ENCODE peak calls at places on chromosomes 7 and 10, in ten cellular contexts. R, Y, V, Q, N, Z, S, K, O and L are unnamed samples.

GRCh38 chr10:132965411-132966057 is 23.2 kb upstream of the CFAP46 start:
- DNase-seq in R (peak), N (no peak), S (no peak), V (no peak), O (no peak), Q (no peak), K (no peak), Y (no peak), Z (no peak), L (no peak)

GRCh38 chr7:103391150-103391549 is 43.7 kb downstream of the PSMC2 start:
- DNase-seq in K (no peak), S (no peak), Q (no peak), R (no peak), O (no peak), V (no peak), N (no peak), Y (no peak), Z (no peak), L (no peak)

GRCh38 chr7:137399827-137400823 is 56.6 kb upstream of the PTN start:
- DNase-seq in N (no peak), Q (no peak), S (no peak), K (no peak), R (no peak), O (no peak), Z (no peak), Y (peak), V (no peak), L (no peak)

GRCh38 chr10:93813507-93814465 is 56.0 kb downstream of the LGI1 start:
- DNase-seq in Z (peak), N (peak), K (peak), S (peak), R (peak), Q (no peak), O (peak), Y (peak), V (peak), L (peak)

GRCh38 chr7:12619461-12620069 is 49.0 kb downstream of the SCIN start:
- DNase-seq in N (no peak), S (no peak), O (no peak), Q (no peak), Z (no peak), Y (no peak), K (no peak), R (no peak), V (no peak), L (no peak)

GRCh38 chr7:37040330-37040729 is 316.0 kb upstream of the AOAH start:
- DNase-seq in S (no peak), Z (no peak), Q (no peak), V (no peak), K (no peak), Y (no peak), O (no peak), R (no peak), N (peak), L (no peak)

GRCh38 chr7:94095359-94096009 is 91.3 kb upstream of the BET1 start:
- DNase-seq in R (no peak), O (no peak), Q (no peak), K (no peak), S (no peak), Y (no peak), N (no peak), Z (no peak), V (no peak), L (no peak)

GRCh38 chr7:30625283-30625682 is 30.6 kb downstream of the GARS1 start:
- DNase-seq in Y (no peak), K (no peak), R (no peak), N (no peak), Q (no peak), Z (no peak), V (no peak), S (no peak), O (no peak), L (no peak)

GRCh38 chr7:50657341-50657873 is 92.2 kb upstream of the DDC start:
- DNase-seq in O (no peak), S (peak), Y (no peak), K (no peak), Z (no peak), Q (no peak), N (peak), V (no peak), R (peak), L (no peak)

GRCh38 chr7:35038340-35038738 is 1.1 kb upstream of the DPY19L1 start:
- DNase-seq in Y (no peak), Q (no peak), S (no peak), K (no peak), R (no peak), N (no peak), Z (no peak), O (no peak), V (no peak), L (no peak)

DNA sequence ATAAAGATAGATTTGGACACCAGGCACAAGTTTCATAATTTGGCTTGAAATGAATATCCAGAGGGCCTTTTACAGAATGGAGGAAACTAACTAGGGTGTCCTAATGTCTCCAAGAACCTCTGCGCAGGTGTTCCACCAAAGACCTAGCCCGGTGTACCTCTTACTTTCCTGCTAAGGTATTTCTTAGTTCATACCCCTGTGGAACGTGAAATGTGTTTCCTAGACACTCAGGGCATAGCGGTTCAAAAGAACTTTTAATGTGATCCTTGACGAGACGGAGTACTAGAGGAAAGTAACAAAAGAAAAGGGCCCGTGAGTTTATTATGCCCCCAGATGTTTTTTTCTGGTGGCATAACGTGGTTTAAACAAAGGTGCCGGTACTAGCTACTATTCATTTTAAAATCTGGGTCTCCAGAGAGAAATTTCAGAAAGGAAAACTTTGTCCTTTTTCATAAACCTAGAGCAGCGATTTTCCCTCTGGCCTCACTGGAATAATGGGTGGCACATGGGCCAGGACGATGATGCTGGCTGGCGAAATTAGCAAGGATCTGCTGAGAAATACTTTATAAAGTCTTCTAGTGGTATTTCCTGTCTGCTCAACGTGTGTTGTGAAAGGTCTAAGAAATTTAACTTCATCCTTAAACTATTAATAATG is 1.4 kb downstream of the APBB1IP start:
- DNase-seq in Y (no peak), S (no peak), Q (no peak), V (no peak), Z (no peak), R (no peak), N (no peak), K (no peak), O (no peak), L (no peak)
- H3K27ac ChIP-seq in Y (no peak), S (no peak), Q (peak), V (no peak), Z (peak), R (no peak), N (no peak), K (peak), O (peak), L (peak)

DNA sequence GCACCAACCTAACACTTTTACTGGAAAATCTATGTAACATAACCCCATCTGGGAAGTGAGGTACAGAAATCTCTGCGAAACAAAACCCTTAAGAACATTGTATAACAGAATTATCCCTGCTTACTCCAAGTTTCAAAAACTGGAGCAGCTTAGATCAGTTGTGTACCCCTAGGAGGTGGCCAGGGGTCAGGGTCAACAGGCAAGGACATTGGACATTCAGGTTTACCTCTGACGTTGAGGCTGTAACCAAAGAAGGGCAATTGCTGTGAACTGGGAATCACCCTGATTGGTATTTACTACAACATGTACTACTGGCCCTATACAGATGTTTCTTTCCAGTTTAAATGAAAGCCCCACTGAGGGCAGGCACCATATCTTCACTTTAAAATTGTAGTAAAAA is 13.1 kb downstream of the SFXN3 start:
- DNase-seq in Q (no peak), Y (no peak), Z (no peak), R (no peak), K (no peak), V (no peak), S (no peak), O (no peak), N (no peak), L (no peak)
- H3K27ac ChIP-seq in Q (no peak), Y (no peak), Z (no peak), R (peak), K (no peak), V (no peak), S (no peak), O (no peak), N (no peak), L (no peak)

DNA sequence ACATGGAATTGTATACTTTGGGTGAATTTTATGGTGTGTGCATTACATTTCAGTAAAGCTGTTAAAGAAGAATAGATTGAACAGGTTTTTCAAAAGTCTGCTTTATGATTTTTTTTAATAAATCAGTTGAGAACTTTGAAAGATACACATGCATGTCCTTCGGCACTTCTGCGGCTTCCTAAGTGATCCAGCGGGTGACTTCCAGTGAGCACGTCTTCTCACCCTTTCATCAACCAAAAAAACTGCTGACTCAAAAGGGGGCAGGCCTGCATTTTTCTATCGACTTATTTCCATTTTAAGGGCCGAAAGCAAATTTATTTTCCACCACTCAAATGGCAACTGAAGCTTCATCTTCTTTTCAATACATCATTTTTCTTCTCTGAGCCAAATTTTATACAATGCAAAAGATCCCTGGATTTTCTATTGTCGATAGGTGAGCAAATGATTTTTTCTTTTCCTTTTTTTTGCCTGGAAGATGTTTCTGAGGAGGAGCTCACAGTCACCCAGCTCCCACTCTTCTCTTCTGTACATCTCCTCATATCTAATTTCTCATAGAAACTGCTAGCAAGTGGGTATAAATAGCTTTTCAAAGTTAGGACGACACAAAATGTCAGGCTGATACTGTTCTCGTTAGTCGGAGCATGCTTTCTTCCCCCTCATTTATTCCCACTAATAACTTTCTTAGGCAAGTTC is 10.2 kb downstream of the CHST15 start:
- DNase-seq in Z (no peak), N (no peak), Y (no peak), K (no peak), Q (no peak), V (no peak), O (no peak), R (no peak), S (no peak), L (no peak)
- H3K27ac ChIP-seq in Z (no peak), N (no peak), Y (no peak), K (no peak), Q (no peak), V (no peak), O (no peak), R (no peak), S (no peak), L (no peak)

GRCh38 chr10:24947304-24948097 is 4.9 kb downstream of the PRTFDC1 start:
- DNase-seq in V (no peak), N (peak), Y (peak), S (no peak), R (no peak), Q (no peak), Z (no peak), O (no peak), K (no peak), L (no peak)
- H3K27ac ChIP-seq in V (peak), N (no peak), Y (peak), S (no peak), R (no peak), Q (no peak), Z (peak), O (peak), K (no peak), L (no peak)

DNA sequence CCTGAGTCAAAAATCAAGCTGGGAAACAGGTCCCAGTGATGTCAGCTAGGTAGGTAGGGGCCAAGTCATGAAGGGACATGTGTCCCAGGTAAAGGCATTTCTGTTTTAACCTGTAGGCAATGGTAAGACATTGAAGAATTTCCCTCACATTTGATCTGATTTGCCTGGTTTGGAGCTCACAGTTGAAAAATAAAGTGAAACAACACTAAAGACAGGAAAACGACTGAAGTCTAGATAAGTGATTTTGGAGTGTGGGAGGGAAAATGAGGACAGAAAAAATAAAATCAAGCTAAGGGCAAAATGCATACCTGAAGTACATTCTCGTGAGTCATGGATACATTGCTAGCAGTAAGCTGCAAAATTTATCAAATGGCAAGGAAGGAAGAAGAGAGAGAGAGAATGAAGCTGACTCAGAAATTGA is 169.9 kb downstream of the SKIDA1 start:
- DNase-seq in N (peak), V (no peak), O (no peak), Q (no peak), S (no peak), R (no peak), Z (no peak), Y (peak), K (no peak), L (no peak)
- H3K27ac ChIP-seq in N (peak), V (no peak), O (no peak), Q (no peak), S (no peak), R (no peak), Z (no peak), Y (peak), K (no peak), L (no peak)

GRCh38 chr10:87642988-87643387 is 16.7 kb upstream of the PAPSS2 start:
- DNase-seq in Z (no peak), O (no peak), Y (peak), V (no peak), S (no peak), Q (no peak), K (no peak), N (peak), R (no peak), L (no peak)

GRCh38 chr10:87643920-87644319 is 15.8 kb upstream of the PAPSS2 start:
- DNase-seq in N (no peak), O (no peak), Z (no peak), S (no peak), K (no peak), V (no peak), Y (no peak), R (no peak), Q (no peak), L (no peak)

GRCh38 chr10:87650838-87651237 is 8.8 kb upstream of the PAPSS2 start:
- DNase-seq in Y (no peak), R (no peak), K (no peak), V (no peak), Z (no peak), S (no peak), N (no peak), Q (no peak), O (no peak), L (no peak)

GRCh38 chr10:87646192-87646909 is 13.3 kb upstream of the PAPSS2 start:
- DNase-seq in V (no peak), K (no peak), Z (no peak), O (no peak), R (no peak), Y (no peak), N (no peak), Q (no peak), S (no peak), L (no peak)

DNA sequence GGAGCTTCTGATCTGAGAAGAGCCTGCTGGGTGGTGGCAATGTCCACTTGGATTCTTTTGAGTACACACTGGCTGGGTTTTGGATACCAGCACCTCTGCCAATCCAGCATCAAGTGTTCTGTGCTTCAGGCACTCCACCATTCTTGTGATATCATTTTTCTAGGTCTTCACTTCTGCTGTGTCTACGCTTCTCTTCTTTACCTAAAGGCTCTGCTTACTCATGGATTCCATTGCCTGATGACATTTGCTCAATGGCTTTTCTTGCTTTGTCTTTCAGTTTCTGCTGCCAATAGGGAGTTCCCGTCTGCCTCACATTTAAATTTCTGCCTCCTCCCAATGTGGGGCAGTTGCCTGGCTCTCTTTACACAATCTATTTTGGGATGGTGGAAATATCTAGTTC is 12.8 kb upstream of the PAPSS2 start:
- DNase-seq in V (no peak), S (no peak), O (no peak), N (no peak), Y (no peak), Q (no peak), Z (no peak), K (no peak), R (no peak), L (no peak)
- H3K27ac ChIP-seq in V (no peak), S (no peak), O (no peak), N (no peak), Y (no peak), Q (no peak), Z (no peak), K (no peak), R (no peak), L (no peak)

DNA sequence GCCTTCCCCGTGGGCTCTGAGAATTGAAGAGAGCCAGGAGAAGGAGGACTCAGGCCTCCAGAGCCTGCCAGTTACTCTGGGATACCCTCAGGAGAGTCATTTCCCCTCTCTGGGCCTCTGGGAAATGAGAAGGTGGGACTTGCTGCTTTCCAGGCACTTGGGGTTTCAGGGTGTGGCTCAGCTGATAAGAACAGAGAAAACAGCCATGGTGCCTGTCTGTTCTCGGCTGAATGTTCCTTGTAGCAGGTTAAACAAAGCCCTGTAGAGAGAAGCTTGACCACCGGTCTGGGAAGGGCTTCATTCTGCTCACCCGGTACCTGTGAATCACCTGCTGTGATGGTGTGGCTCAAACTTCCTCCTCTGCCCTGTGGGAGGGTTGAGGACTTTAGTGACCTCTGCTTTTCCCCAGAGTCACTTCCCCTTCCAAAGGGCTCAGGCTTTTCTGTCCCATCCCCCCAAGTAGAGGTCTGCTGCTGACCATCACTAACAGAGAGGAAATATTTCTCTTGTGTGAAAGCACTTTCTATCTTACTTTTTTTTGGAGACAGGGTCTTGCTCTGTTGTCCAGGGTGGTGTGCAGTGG is 212.4 kb upstream of the GALNT17 start:
- DNase-seq in V (no peak), Y (no peak), Z (no peak), S (no peak), R (peak), O (no peak), K (no peak), Q (no peak), N (no peak), L (no peak)
- H3K27ac ChIP-seq in V (no peak), Y (no peak), Z (no peak), S (no peak), R (no peak), O (no peak), K (no peak), Q (no peak), N (no peak), L (no peak)

GRCh38 chr7:46286346-46286745 is 365.3 kb upstream of the IGFBP3 start:
- DNase-seq in V (no peak), Z (no peak), O (no peak), N (peak), Q (no peak), R (no peak), K (no peak), Y (peak), S (no peak), L (no peak)

GRCh38 chr7:46288010-46288409 is 366.9 kb upstream of the IGFBP3 start:
- DNase-seq in K (no peak), R (no peak), O (no peak), Y (no peak), N (no peak), Z (no peak), V (no peak), S (no peak), Q (no peak), L (no peak)

GRCh38 chr7:46285856-46286255 is 364.8 kb upstream of the IGFBP3 start:
- DNase-seq in S (no peak), R (no peak), K (no peak), Q (no peak), Y (peak), N (no peak), Z (no peak), V (no peak), O (no peak), L (no peak)

GRCh38 chr7:46283852-46284251 is 362.8 kb upstream of the IGFBP3 start:
- DNase-seq in O (no peak), V (no peak), Z (no peak), S (no peak), K (no peak), R (no peak), Y (no peak), Q (no peak), N (no peak), L (no peak)

DNA sequence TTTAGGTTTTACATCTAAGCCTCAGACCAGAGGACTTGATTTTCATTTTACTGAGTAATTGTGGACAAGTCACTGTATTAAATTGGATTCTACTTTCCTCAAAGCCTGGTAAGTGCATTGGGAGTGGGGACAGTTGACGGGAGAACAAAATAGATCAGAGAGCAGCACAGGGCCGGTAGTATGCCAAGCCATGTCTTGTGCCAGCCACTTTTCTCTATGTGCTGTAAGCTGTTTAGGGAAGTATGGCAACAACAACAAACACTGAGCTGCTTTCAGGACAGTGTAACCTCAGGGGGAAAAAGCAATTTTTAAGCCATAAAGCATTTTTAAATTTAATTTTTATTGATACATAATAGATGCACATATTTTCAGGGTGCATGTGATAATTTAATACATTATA is 365.9 kb upstream of the IGFBP3 start:
- DNase-seq in O (no peak), S (no peak), R (no peak), N (no peak), K (no peak), Z (no peak), Q (no peak), Y (no peak), V (no peak), L (no peak)
- H3K27ac ChIP-seq in O (no peak), S (no peak), R (no peak), N (no peak), K (no peak), Z (no peak), Q (no peak), Y (peak), V (no peak), L (no peak)